ENCODE peak calls at places on chromosomes 11 and 22, in four cellular contexts. One of them, this sample, is unnamed.
A peak's percentile ranks its signal among the peaks of the same experiment; 100 is the strongest.

GRCh38 chr11:20087118-20087521 is 73.2 kb downstream of the DBX1 start:
- DNase-seq in neural progenitor cell: no peak
- DNase-seq in Panc1: no peak
- DNase-seq in cardiac muscle cell: no peak
- DNase-seq in this sample: no peak

GRCh38 chr22:49749885-49750510 is 77.7 kb downstream of the BRD1 start:
- DNase-seq in neural progenitor cell: no peak
- DNase-seq in Panc1: no peak
- DNase-seq in cardiac muscle cell: no peak
- DNase-seq in this sample: peak; percentile 40

GRCh38 chr22:30310881-30311771 is 15.6 kb downstream of the TBC1D10A start:
- DNase-seq in neural progenitor cell: no peak
- DNase-seq in Panc1: no peak
- DNase-seq in cardiac muscle cell: peak; percentile 42
- DNase-seq in this sample: peak; percentile 84

GRCh38 chr11:19935507-19935906 is 222.9 kb downstream of the NAV2 start:
- DNase-seq in neural progenitor cell: peak; percentile 88
- DNase-seq in Panc1: no peak
- DNase-seq in cardiac muscle cell: peak; percentile 33
- DNase-seq in this sample: no peak

GRCh38 chr11:34641981-34642380 is 21.1 kb downstream of the EHF start:
- DNase-seq in neural progenitor cell: no peak
- DNase-seq in Panc1: no peak
- DNase-seq in cardiac muscle cell: no peak
- DNase-seq in this sample: no peak

GRCh38 chr11:128456566-128457268 is 130.6 kb downstream of the ETS1 start:
- DNase-seq in neural progenitor cell: no peak
- DNase-seq in Panc1: no peak
- DNase-seq in cardiac muscle cell: no peak
- DNase-seq in this sample: no peak

GRCh38 chr11:119417726-119418540 is 5.0 kb downstream of the THY1 start:
- DNase-seq in neural progenitor cell: no peak
- DNase-seq in Panc1: no peak
- DNase-seq in cardiac muscle cell: no peak
- DNase-seq in this sample: no peak

GRCh38 chr11:74001822-74002286 is 7.0 kb downstream of the UCP3 start:
- DNase-seq in neural progenitor cell: no peak
- DNase-seq in Panc1: no peak
- DNase-seq in cardiac muscle cell: no peak
- DNase-seq in this sample: no peak

GRCh38 chr11:96384156-96384555 is 5.6 kb downstream of the CCDC82 start:
- DNase-seq in neural progenitor cell: no peak
- DNase-seq in Panc1: no peak
- DNase-seq in cardiac muscle cell: no peak
- DNase-seq in this sample: no peak

GRCh38 chr22:50486561-50487289 is at the start of gene MIOX:
- DNase-seq in neural progenitor cell: no peak
- DNase-seq in Panc1: no peak
- DNase-seq in cardiac muscle cell: no peak
- DNase-seq in this sample: no peak

GRCh38 chr11:6545917-6546605 is 49.0 kb downstream of the DNHD1 start:
- DNase-seq in neural progenitor cell: no peak
- DNase-seq in Panc1: no peak
- DNase-seq in cardiac muscle cell: no peak
- DNase-seq in this sample: no peak

GRCh38 chr11:11416917-11417316 is 63.9 kb upstream of the CSNK2A3 start:
- DNase-seq in neural progenitor cell: no peak
- DNase-seq in Panc1: no peak
- DNase-seq in cardiac muscle cell: no peak
- DNase-seq in this sample: no peak

GRCh38 chr11:129484068-129484467 is 108.4 kb downstream of the BARX2 start:
- DNase-seq in neural progenitor cell: no peak
- DNase-seq in Panc1: no peak
- DNase-seq in cardiac muscle cell: no peak
- DNase-seq in this sample: no peak

GRCh38 chr11:16357776-16358175 is 1.4 kb upstream of the SOX6 start:
- DNase-seq in neural progenitor cell: no peak
- DNase-seq in Panc1: no peak
- DNase-seq in cardiac muscle cell: no peak
- DNase-seq in this sample: no peak

DNA sequence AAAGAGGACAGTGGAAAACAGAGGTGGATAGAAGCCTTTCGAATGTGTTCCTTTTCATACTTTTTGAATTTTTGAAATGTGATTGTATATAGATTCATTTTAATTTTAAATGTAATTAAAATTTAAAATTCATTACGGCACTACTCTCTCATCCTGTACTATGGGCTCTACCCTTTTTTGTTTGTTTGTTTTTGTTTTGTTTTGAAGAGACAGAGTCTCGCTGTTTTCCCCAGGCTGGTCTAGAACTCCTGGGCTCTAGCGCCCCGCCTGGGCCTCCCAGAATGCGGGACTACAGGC is 11.9 kb upstream of the HDHD5 start:
- DNase-seq in neural progenitor cell: no peak
- DNase-seq in Panc1: no peak
- DNase-seq in cardiac muscle cell: no peak
- DNase-seq in this sample: no peak
- H3K4me1 ChIP-seq in neural progenitor cell: peaks cover 5% of the 10 kb centered on the region
- H3K4me1 ChIP-seq in Panc1: peaks cover 4% of the 10 kb centered on the region
- H3K4me1 ChIP-seq in cardiac muscle cell: peaks cover 9% of the 10 kb centered on the region
- H3K4me1 ChIP-seq in this sample: no peaks in the 10 kb centered on the region

DNA sequence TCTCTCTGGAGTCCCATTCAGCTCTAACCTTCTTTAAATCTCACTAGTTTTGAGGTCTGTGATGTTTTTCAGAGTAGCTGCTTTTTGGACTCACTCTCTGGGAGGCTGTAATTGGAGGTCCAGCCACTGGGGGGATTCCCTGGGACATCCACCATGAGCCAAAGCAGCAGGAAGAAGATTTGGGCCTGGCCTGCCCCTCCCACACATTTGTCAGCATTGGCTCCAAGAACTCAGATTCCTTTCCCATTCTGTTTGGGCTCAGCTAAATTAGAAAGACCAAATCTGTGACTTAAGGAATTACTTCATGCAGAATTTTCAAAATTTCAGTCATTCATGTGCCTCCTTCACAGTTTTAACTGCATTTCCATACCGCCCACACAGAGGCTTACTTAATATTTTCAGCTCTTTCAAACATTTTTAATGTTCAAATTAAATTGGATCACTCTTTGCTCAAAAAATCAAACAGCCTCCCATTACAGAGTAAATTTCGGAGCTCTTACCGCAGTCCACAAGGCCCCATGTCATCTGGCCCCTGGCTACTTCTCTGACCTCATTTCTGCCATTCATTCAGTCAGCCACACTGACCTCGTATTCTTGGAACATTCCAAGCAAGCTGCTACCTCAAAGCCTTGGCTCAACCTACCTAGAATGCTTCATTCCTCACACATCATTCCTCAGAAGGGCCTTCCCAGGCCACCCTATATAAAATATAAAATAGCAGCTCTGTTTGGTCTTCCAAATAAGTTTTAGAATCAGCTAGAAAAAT is 54.5 kb upstream of the RRAS2 start:
- DNase-seq in neural progenitor cell: peak; percentile 67
- DNase-seq in Panc1: no peak
- DNase-seq in cardiac muscle cell: no peak
- DNase-seq in this sample: peak; percentile 71
- TF ChIP-seq CTCF in neural progenitor cell: peak; percentile 57
- TF ChIP-seq CTCF in Panc1: no peak
- TF ChIP-seq CTCF in cardiac muscle cell: peak; percentile 43
- TF ChIP-seq CTCF in this sample: peak; percentile 33

GRCh38 chr22:36355362-36355761 is 32.4 kb downstream of the MYH9 start:
- DNase-seq in neural progenitor cell: no peak
- DNase-seq in Panc1: no peak
- DNase-seq in cardiac muscle cell: no peak
- DNase-seq in this sample: no peak
- H3K27ac ChIP-seq in neural progenitor cell: no peak overlapping the region
- H3K27ac ChIP-seq in Panc1: peak overlapping the region; percentile 99
- H3K27ac ChIP-seq in cardiac muscle cell: peak overlapping the region; percentile 79
- H3K27ac ChIP-seq in this sample: peak overlapping the region; percentile 87

GRCh38 chr22:19176732-19177131 is 1.8 kb downstream of the SLC25A1 start:
- DNase-seq in neural progenitor cell: peak; percentile 6
- DNase-seq in Panc1: no peak
- DNase-seq in cardiac muscle cell: no peak
- DNase-seq in this sample: no peak

GRCh38 chr22:19175602-19176174 is 2.8 kb downstream of the SLC25A1 start:
- DNase-seq in neural progenitor cell: peak; percentile 7
- DNase-seq in Panc1: no peak
- DNase-seq in cardiac muscle cell: no peak
- DNase-seq in this sample: no peak

GRCh38 chr22:19177164-19178064 is 1.1 kb downstream of the SLC25A1 start:
- DNase-seq in neural progenitor cell: peak; percentile 52
- DNase-seq in Panc1: no peak
- DNase-seq in cardiac muscle cell: no peak
- DNase-seq in this sample: no peak

GRCh38 chr22:19175026-19175601 is 3.4 kb downstream of the SLC25A1 start:
- DNase-seq in neural progenitor cell: peak; percentile 1
- DNase-seq in Panc1: no peak
- DNase-seq in cardiac muscle cell: no peak
- DNase-seq in this sample: no peak

GRCh38 chr22:19176175-19176630 is 2.3 kb downstream of the SLC25A1 start:
- DNase-seq in neural progenitor cell: peak; percentile 13
- DNase-seq in Panc1: no peak
- DNase-seq in cardiac muscle cell: no peak
- DNase-seq in this sample: no peak
- H3K4me1 ChIP-seq in neural progenitor cell: peaks cover 13% of the 10 kb centered on the region
- H3K4me1 ChIP-seq in Panc1: peaks cover 44% of the 10 kb centered on the region
- H3K4me1 ChIP-seq in cardiac muscle cell: peaks cover 16% of the 10 kb centered on the region
- H3K4me1 ChIP-seq in this sample: no peaks in the 10 kb centered on the region

GRCh38 chr22:43057641-43058040 is 31.6 kb downstream of the TTLL1 start:
- DNase-seq in neural progenitor cell: no peak
- DNase-seq in Panc1: no peak
- DNase-seq in cardiac muscle cell: no peak
- DNase-seq in this sample: no peak

GRCh38 chr22:43050995-43051394 is 36.0 kb upstream of the PACSIN2 start:
- DNase-seq in neural progenitor cell: peak; percentile 49
- DNase-seq in Panc1: no peak
- DNase-seq in cardiac muscle cell: no peak
- DNase-seq in this sample: no peak

GRCh38 chr22:43047605-43048004 is 32.7 kb upstream of the PACSIN2 start:
- DNase-seq in neural progenitor cell: no peak
- DNase-seq in Panc1: no peak
- DNase-seq in cardiac muscle cell: no peak
- DNase-seq in this sample: no peak

GRCh38 chr22:43053176-43053575 is 36.0 kb downstream of the TTLL1 start:
- DNase-seq in neural progenitor cell: peak; percentile 34
- DNase-seq in Panc1: no peak
- DNase-seq in cardiac muscle cell: no peak
- DNase-seq in this sample: no peak
- TF ChIP-seq CTCF in neural progenitor cell: peak; percentile 40
- TF ChIP-seq CTCF in Panc1: peak; percentile 5
- TF ChIP-seq CTCF in cardiac muscle cell: peak; percentile 17
- TF ChIP-seq CTCF in this sample: no peak